ENCODE peak calls at places on chromosomes 7 and 10, in ten cellular contexts. U is tibial artery, O is stomach, L is K562, N is upper lobe of right lung, G is astrocyte, S is fibroblast of lung, J is SK-N-SH, M is heart left ventricle, R is cardiac muscle cell. Q is an unnamed sample.

GRCh38 chr10:44978213-44978569 is 418 bp downstream of the DEPP1 start:
- DNase-seq in M (no peak), R (no peak), N (no peak), U (peak; percentile 21), O (no peak), L (no peak), G (no peak), J (no peak), S (no peak), Q (no peak)

GRCh38 chr7:35816514-35816913 is 15.7 kb downstream of the SEPTIN7 start:
- DNase-seq in U (no peak), G (no peak), O (no peak), S (no peak), L (no peak), N (no peak), R (no peak), M (no peak), J (no peak), Q (no peak)

GRCh38 chr7:97126483-97127171 is 9.1 kb downstream of the SDHAF3 start:
- DNase-seq in M (no peak), R (peak; percentile 40), O (no peak), J (no peak), U (no peak), G (no peak), N (no peak), S (no peak), L (peak; percentile 60), Q (peak; percentile 36)

GRCh38 chr10:4736183-4736582 is 89.8 kb upstream of the AKR1E2 start:
- DNase-seq in M (no peak), S (no peak), R (no peak), J (no peak), L (no peak), U (no peak), O (no peak), N (no peak), G (no peak), Q (no peak)

GRCh38 chr10:106959521-106959920 is 205.0 kb downstream of the SORCS1 start:
- DNase-seq in M (no peak), U (no peak), S (no peak), L (no peak), N (no peak), J (no peak), R (no peak), G (no peak), O (no peak), Q (no peak)

GRCh38 chr10:84292502-84292901 is 35.9 kb upstream of the CCSER2 start:
- DNase-seq in G (no peak), S (no peak), O (no peak), N (no peak), L (no peak), J (no peak), M (no peak), R (no peak), U (no peak), Q (no peak)

GRCh38 chr7:91660734-91661355 is 219.7 kb downstream of the MTERF1 start:
- DNase-seq in R (no peak), J (no peak), S (no peak), L (no peak), M (no peak), N (no peak), U (no peak), G (no peak), O (no peak), Q (no peak)

GRCh38 chr10:127922675-127923366 is 15.9 kb downstream of the PTPRE start:
- DNase-seq in L (no peak), J (peak; percentile 54), U (peak; percentile 66), G (peak; percentile 96), N (peak; percentile 94), O (peak; percentile 86), R (no peak), S (peak; percentile 81), M (peak; percentile 94), Q (no peak)

GRCh38 chr10:131820626-131821025 is 80.2 kb upstream of the PPP2R2D start:
- DNase-seq in J (no peak), M (no peak), S (no peak), N (peak; percentile 8), U (no peak), O (no peak), L (no peak), G (no peak), R (no peak), Q (peak; percentile 31)

GRCh38 chr10:114336823-114337509 is 67.3 kb downstream of the AFAP1L2 start:
- DNase-seq in N (no peak), U (no peak), R (no peak), O (no peak), S (no peak), J (no peak), M (no peak), G (no peak), L (no peak), Q (no peak)
- H3K4me3 ChIP-seq in N (no peak overlapping the region), U (no peak overlapping the region), R (no peak overlapping the region), O (no peak overlapping the region), S (no peak overlapping the region), J (no peak overlapping the region), M (no peak overlapping the region), G (no peak overlapping the region), L (no peak overlapping the region), Q (no peak overlapping the region)

GRCh38 chr10:101285519-101286070 is 56.3 kb upstream of the LBX1 start:
- DNase-seq in S (no peak), U (no peak), O (no peak), R (no peak), N (no peak), M (no peak), G (no peak), L (no peak), J (no peak), Q (peak; percentile 96)
- H3K27me3 ChIP-seq in S (peaks cover 51% of the 10 kb centered on the region), U (peaks cover 86% of the 10 kb centered on the region), O (peaks cover 74% of the 10 kb centered on the region), R (peaks cover 56% of the 10 kb centered on the region), N (peaks cover 82% of the 10 kb centered on the region), M (peaks cover 81% of the 10 kb centered on the region), G (peaks cover 73% of the 10 kb centered on the region), L (peaks cover 50% of the 10 kb centered on the region), J (peaks cover 30% of the 10 kb centered on the region), Q (peaks cover 71% of the 10 kb centered on the region)

GRCh38 chr7:64313740-64314491 is at the start of gene ZNF736:
- DNase-seq in S (peak; percentile 95), R (peak; percentile 46), O (peak; percentile 89), L (peak; percentile 86), U (peak; percentile 93), J (peak; percentile 91), N (peak; percentile 92), G (peak; percentile 90), M (peak; percentile 92), Q (no peak)

GRCh38 chr7:64310426-64310825 is 3.3 kb upstream of the ZNF736 start:
- DNase-seq in G (no peak), J (no peak), O (no peak), R (no peak), U (no peak), S (no peak), L (no peak), M (no peak), N (no peak), Q (no peak)

GRCh38 chr7:64314493-64315020 is 796 bp downstream of the ZNF736 start:
- DNase-seq in N (no peak), U (no peak), J (no peak), O (no peak), L (no peak), G (no peak), S (no peak), M (no peak), R (no peak), Q (no peak)

GRCh38 chr7:64308019-64308275 is 5.8 kb upstream of the ZNF736 start:
- DNase-seq in N (no peak), O (no peak), M (no peak), G (no peak), L (no peak), R (no peak), S (no peak), U (no peak), J (peak; percentile 6), Q (no peak)

DNA sequence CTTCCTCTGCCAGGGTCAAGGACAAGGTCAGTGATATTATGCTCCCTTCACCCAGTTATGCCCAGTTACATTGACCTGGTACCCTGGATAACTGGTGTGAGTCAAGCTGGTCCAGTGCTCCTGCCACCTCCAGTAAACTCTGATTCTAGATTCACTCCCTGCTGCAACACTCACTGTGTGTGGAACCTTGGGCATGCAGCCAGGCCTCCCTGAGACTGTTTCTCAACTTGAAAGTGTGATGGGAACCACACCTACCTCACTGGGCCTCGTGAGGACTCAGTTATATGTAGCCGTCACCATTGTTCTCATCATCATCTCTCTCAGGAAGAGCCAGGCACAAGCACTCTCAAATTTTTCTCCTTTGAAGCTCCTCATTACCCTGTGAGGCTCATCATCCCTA is 935 bp upstream of the ZNF736 start:
- DNase-seq in S (no peak), U (no peak), J (no peak), L (no peak), O (no peak), N (no peak), G (no peak), R (no peak), M (no peak), Q (no peak)
- H3K4me3 ChIP-seq in S (no peak overlapping the region), U (no peak overlapping the region), J (no peak overlapping the region), L (no peak overlapping the region), O (no peak overlapping the region), N (no peak overlapping the region), G (no peak overlapping the region), R (no peak overlapping the region), M (no peak overlapping the region), Q (no peak overlapping the region)

DNA sequence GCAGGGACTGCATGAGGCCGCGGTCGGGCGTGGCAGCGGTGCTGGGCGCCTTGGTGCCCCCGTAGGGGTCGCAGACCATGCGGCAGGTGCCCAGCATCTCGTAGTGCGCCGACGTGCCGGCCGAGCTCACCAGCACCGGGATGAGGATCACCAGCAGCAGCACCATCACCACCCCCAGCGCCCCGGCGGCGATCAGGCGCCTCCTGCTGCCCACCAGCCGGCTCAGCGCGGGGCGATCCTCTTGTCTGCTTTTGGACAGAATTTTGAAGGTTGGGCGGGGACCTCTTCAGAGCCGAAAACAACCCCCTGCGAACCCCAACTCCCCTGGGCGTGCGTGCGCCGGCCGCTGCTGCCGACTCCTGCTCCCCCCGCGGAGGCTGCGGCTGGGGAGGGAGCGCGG is 779 bp downstream of the C1QL3 start:
- DNase-seq in O (peak; percentile 32), G (no peak), L (no peak), J (peak; percentile 81), R (peak; percentile 33), M (no peak), S (peak; percentile 14), N (peak; percentile 70), U (no peak), Q (peak; percentile 79)
- H3K27me3 ChIP-seq in O (peaks cover 26% of the 10 kb centered on the region), G (peaks cover 54% of the 10 kb centered on the region), L (no peaks in the 10 kb centered on the region), J (peaks cover 19% of the 10 kb centered on the region), R (peaks cover 95% of the 10 kb centered on the region), M (peaks cover 48% of the 10 kb centered on the region), S (peaks cover 41% of the 10 kb centered on the region), N (peaks cover 33% of the 10 kb centered on the region), U (peaks cover 39% of the 10 kb centered on the region), Q (peaks cover 48% of the 10 kb centered on the region)